ENCODE peak calls at places on chromosomes 6 and 20, in five cellular contexts. F, D, V, G and J are unnamed samples.

GRCh38 chr6:56483929-56484328 is 158.8 kb downstream of the DST start:
- DNase-seq in F (no peak), D (no peak), V (peak), G (no peak), J (no peak)

GRCh38 chr6:151784441-151785214 is 22.9 kb upstream of the ESR1 start:
- DNase-seq in F (no peak), D (no peak), V (no peak), G (peak), J (no peak)

GRCh38 chr20:6699931-6700562 is 67.4 kb upstream of the BMP2 start:
- DNase-seq in F (no peak), D (no peak), V (no peak), G (no peak), J (no peak)

GRCh38 chr6:157037165-157037564 is 260.0 kb downstream of the ARID1B start:
- DNase-seq in F (no peak), D (no peak), V (no peak), G (no peak), J (no peak)

GRCh38 chr20:15740046-15740775 is 833.0 kb downstream of the KIF16B start:
- DNase-seq in F (no peak), D (no peak), V (no peak), G (no peak), J (no peak)

GRCh38 chr6:156791261-156791850 is 14.2 kb downstream of the ARID1B start:
- DNase-seq in F (no peak), D (no peak), V (peak), G (peak), J (no peak)

GRCh38 chr20:48626226-48626937 is 201.4 kb downstream of the PREX1 start:
- DNase-seq in F (no peak), D (no peak), V (no peak), G (peak), J (no peak)

GRCh38 chr6:116229287-116229913 is 24.5 kb downstream of the TSPYL4 start:
- DNase-seq in F (peak), D (no peak), V (peak), G (peak), J (no peak)

GRCh38 chr20:62489186-62489939 is 13.6 kb upstream of the GATA5 start:
- DNase-seq in F (no peak), D (no peak), V (no peak), G (no peak), J (no peak)

GRCh38 chr6:160129886-160130615 is 8.4 kb downstream of the SLC22A1 start:
- DNase-seq in F (no peak), D (no peak), V (no peak), G (no peak), J (no peak)

GRCh38 chr20:34983995-34984735 is 28.5 kb downstream of the MYH7B start:
- DNase-seq in F (peak), D (no peak), V (no peak), G (no peak), J (no peak)

GRCh38 chr6:89989742-89990141 is 95.5 kb downstream of the GJA10 start:
- DNase-seq in F (no peak), D (no peak), V (peak), G (peak), J (no peak)

GRCh38 chr6:144123836-144124235 is 26.5 kb upstream of the STX11 start:
- DNase-seq in F (no peak), D (no peak), V (no peak), G (no peak), J (no peak)

GRCh38 chr6:134517145-134517658 is 199.3 kb upstream of the SGK1 start:
- DNase-seq in F (no peak), D (peak), V (peak), G (peak), J (no peak)

GRCh38 chr6:134175532-134176282 is 123.3 kb upstream of the SLC2A12 start:
- DNase-seq in F (peak), D (peak), V (peak), G (peak), J (peak)

GRCh38 chr6:56647172-56647762 is 4.6 kb upstream of the DST start:
- DNase-seq in F (no peak), D (no peak), V (no peak), G (no peak), J (no peak)

GRCh38 chr6:156719395-156719719 is 57.8 kb upstream of the ARID1B start:
- DNase-seq in F (peak), D (no peak), V (no peak), G (peak), J (no peak)

GRCh38 chr20:45917790-45918141 is 5.8 kb upstream of the PLTP start:
- DNase-seq in F (no peak), D (no peak), V (peak), G (peak), J (no peak)

GRCh38 chr6:28597217-28597835 is 71.6 kb downstream of the GPX5 start:
- DNase-seq in F (no peak), D (no peak), V (peak), G (peak), J (no peak)

GRCh38 chr6:95693108-95693507 is 115.8 kb downstream of the MANEA start:
- DNase-seq in F (no peak), D (no peak), V (no peak), G (no peak), J (no peak)

GRCh38 chr20:51287628-51288413 is 254.7 kb downstream of the NFATC2 start:
- DNase-seq in F (no peak), D (no peak), V (no peak), G (no peak), J (no peak)

GRCh38 chr6:3756516-3757010 is 5.0 kb upstream of the PXDC1 start:
- DNase-seq in F (no peak), D (no peak), V (no peak), G (no peak), J (no peak)

GRCh38 chr20:25399038-25399430 is 8.4 kb upstream of the ABHD12 start:
- DNase-seq in F (peak), D (peak), V (peak), G (peak), J (no peak)

GRCh38 chr6:170165501-170166117 is 125.3 kb downstream of the DLL1 start:
- DNase-seq in F (no peak), D (no peak), V (no peak), G (no peak), J (no peak)

GRCh38 chr6:28589234-28589951 is 63.7 kb downstream of the GPX5 start:
- DNase-seq in F (peak), D (no peak), V (peak), G (peak), J (no peak)

GRCh38 chr20:32483351-32484220 is 101.5 kb downstream of the NOL4L start:
- DNase-seq in F (peak), D (peak), V (peak), G (peak), J (peak)

GRCh38 chr6:128743974-128744765 is 138.8 kb upstream of the LAMA2 start:
- DNase-seq in F (no peak), D (no peak), V (no peak), G (no peak), J (no peak)

GRCh38 chr6:149439626-149440025 is 39.6 kb downstream of the SUMO4 start:
- DNase-seq in F (no peak), D (no peak), V (no peak), G (no peak), J (no peak)

GRCh38 chr6:53241936-53242335 is 93.3 kb upstream of the GCM1 start:
- DNase-seq in F (no peak), D (no peak), V (no peak), G (no peak), J (no peak)

GRCh38 chr20:57763235-57763595 is 53.4 kb upstream of the PMEPA1 start:
- DNase-seq in F (no peak), D (peak), V (no peak), G (no peak), J (no peak)

GRCh38 chr20:39581034-39581433 is 618.9 kb downstream of the DHX35 start:
- DNase-seq in F (no peak), D (no peak), V (no peak), G (no peak), J (no peak)

GRCh38 chr20:40692240-40693011 is 3.4 kb upstream of the MAFB start:
- DNase-seq in F (no peak), D (no peak), V (no peak), G (no peak), J (no peak)
- TF ChIP-seq CTCF in F (no peak), D (no peak), V (no peak), G (no peak), J (no peak)

GRCh38 chr6:110448846-110449544 is 27.4 kb downstream of the SLC22A16 start:
- DNase-seq in F (no peak), D (no peak), V (no peak), G (no peak), J (no peak)
- TF ChIP-seq CTCF in F (no peak), D (no peak), V (no peak), G (no peak), J (no peak)

GRCh38 chr20:37277253-37277593 is 12.2 kb upstream of the MANBAL start:
- DNase-seq in F (no peak), D (no peak), V (no peak), G (no peak), J (no peak)

GRCh38 chr20:37278966-37279590 is 10.4 kb upstream of the MANBAL start:
- DNase-seq in F (no peak), D (no peak), V (no peak), G (no peak), J (no peak)

GRCh38 chr20:37275125-37275524 is 13.5 kb upstream of the GHRH start:
- DNase-seq in F (no peak), D (no peak), V (no peak), G (peak), J (no peak)

GRCh38 chr20:37273988-37274387 is 12.4 kb upstream of the GHRH start:
- DNase-seq in F (no peak), D (no peak), V (no peak), G (no peak), J (no peak)

GRCh38 chr20:37276494-37277252 is 12.8 kb upstream of the MANBAL start:
- DNase-seq in F (peak), D (peak), V (peak), G (peak), J (no peak)
- TF ChIP-seq CTCF in F (peak), D (no peak), V (peak), G (peak), J (peak)

GRCh38 chr20:11178946-11179654 is 505.3 kb upstream of the JAG1 start:
- DNase-seq in F (no peak), D (no peak), V (peak), G (peak), J (no peak)
- TF ChIP-seq CTCF in F (no peak), D (no peak), V (no peak), G (no peak), J (no peak)

GRCh38 chr20:44723798-44724362 is 8.7 kb downstream of the CCN5 start:
- DNase-seq in F (no peak), D (no peak), V (no peak), G (no peak), J (no peak)

GRCh38 chr20:44724423-44725091 is 9.4 kb downstream of the CCN5 start:
- DNase-seq in F (no peak), D (no peak), V (no peak), G (no peak), J (no peak)

GRCh38 chr20:44728835-44729342 is 13.7 kb downstream of the CCN5 start:
- DNase-seq in F (no peak), D (peak), V (peak), G (peak), J (no peak)

GRCh38 chr20:44725852-44726251 is 10.7 kb downstream of the CCN5 start:
- DNase-seq in F (no peak), D (no peak), V (no peak), G (no peak), J (no peak)

GRCh38 chr20:44727039-44727438 is 11.9 kb downstream of the CCN5 start:
- DNase-seq in F (no peak), D (no peak), V (no peak), G (no peak), J (no peak)
- TF ChIP-seq CTCF in F (no peak), D (no peak), V (no peak), G (no peak), J (no peak)

GRCh38 chr20:3808141-3808479 is 12.0 kb downstream of the CDC25B start:
- DNase-seq in F (peak), D (peak), V (peak), G (peak), J (no peak)
- TF ChIP-seq CTCF in F (no peak), D (no peak), V (no peak), G (no peak), J (no peak)

GRCh38 chr6:11231564-11232176 is 798 bp downstream of the NEDD9 start:
- DNase-seq in F (no peak), D (no peak), V (no peak), G (peak), J (no peak)

GRCh38 chr6:11232968-11233626 is 629 bp upstream of the NEDD9 start:
- DNase-seq in F (peak), D (no peak), V (no peak), G (no peak), J (peak)

GRCh38 chr6:11233936-11234573 is 1.6 kb upstream of the NEDD9 start:
- DNase-seq in F (no peak), D (no peak), V (no peak), G (no peak), J (no peak)

GRCh38 chr6:11231108-11231463 is 1.4 kb downstream of the NEDD9 start:
- DNase-seq in F (no peak), D (no peak), V (no peak), G (no peak), J (no peak)

DNA sequence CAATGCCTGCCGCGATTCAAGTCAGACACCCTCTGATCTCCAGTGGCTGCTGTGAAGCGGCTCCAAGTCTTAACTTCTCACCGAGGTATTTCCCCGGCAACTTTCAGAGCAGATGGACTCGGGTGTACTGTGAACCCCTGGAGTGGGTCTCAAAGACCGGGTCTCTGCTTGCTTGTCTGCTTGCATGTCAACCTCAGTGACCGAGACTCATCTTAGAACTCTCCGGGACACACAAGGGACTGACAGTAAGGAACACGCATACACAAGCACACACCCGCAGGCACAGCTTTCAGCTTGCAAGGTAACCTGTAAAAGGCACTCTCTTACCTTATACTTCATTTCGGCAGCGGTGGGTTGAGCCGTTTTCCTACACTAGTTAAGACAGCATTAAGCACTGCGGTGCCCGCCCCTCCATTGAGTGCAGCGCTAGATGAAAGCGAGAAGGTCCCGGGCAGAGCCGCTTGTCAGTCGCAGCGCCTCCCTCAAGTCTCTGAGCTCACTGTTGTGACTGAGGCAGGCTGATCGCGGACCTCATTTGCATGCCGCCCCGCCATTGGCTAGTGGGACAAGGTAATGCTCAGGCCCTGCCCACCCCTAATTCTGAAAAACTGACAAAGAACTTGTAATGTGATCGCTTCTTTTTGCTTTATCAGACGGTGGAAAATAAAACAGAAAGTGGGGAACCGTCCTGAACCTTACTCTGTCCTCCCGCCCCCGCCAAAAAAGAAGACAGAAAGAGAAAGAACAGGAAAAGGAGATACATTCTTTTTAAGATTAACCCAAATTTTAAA is at the start of gene NEDD9:
- DNase-seq in F (peak), D (peak), V (peak), G (peak), J (peak)
- TF ChIP-seq CTCF in F (no peak), D (no peak), V (no peak), G (no peak), J (no peak)

GRCh38 chr20:407953-408842 is at the start of gene RBCK1:
- DNase-seq in F (peak), D (peak), V (peak), G (peak), J (peak)

GRCh38 chr20:408843-409696 is 971 bp downstream of the RBCK1 start:
- DNase-seq in F (no peak), D (no peak), V (no peak), G (no peak), J (no peak)

GRCh38 chr20:409697-410559 is 1.8 kb downstream of the RBCK1 start:
- DNase-seq in F (peak), D (no peak), V (no peak), G (no peak), J (no peak)

GRCh38 chr20:406200-407096 is 1.7 kb upstream of the RBCK1 start:
- DNase-seq in F (no peak), D (no peak), V (no peak), G (no peak), J (no peak)

GRCh38 chr20:407097-407952 is 774 bp upstream of the RBCK1 start:
- DNase-seq in F (peak), D (peak), V (peak), G (peak), J (no peak)
- TF ChIP-seq CTCF in F (peak), D (no peak), V (peak), G (peak), J (peak)